ENCODE peak calls at places on chromosomes 12 and 14, in six cellular contexts. One of them, this sample, is unnamed.

GRCh38 chr12:12823308-12823707 is 10.2 kb downstream of the DDX47 start:
- DNase-seq in uterus: no peak
- DNase-seq in NB4: no peak
- DNase-seq in A549: no peak
- DNase-seq in gastrocnemius medialis: no peak
- DNase-seq in body of pancreas: no peak
- DNase-seq in this sample: no peak

GRCh38 chr12:70427611-70428010 is 61.5 kb downstream of the KCNMB4 start:
- DNase-seq in NB4: no peak
- DNase-seq in uterus: no peak
- DNase-seq in A549: no peak
- DNase-seq in gastrocnemius medialis: no peak
- DNase-seq in body of pancreas: no peak
- DNase-seq in this sample: no peak

GRCh38 chr12:125454786-125455450 is 389.7 kb downstream of the AACS start:
- DNase-seq in body of pancreas: no peak
- DNase-seq in gastrocnemius medialis: no peak
- DNase-seq in A549: no peak
- DNase-seq in uterus: no peak
- DNase-seq in NB4: no peak
- DNase-seq in this sample: no peak

GRCh38 chr14:97866186-97866585 is 1069.0 kb downstream of the VRK1 start:
- DNase-seq in gastrocnemius medialis: no peak
- DNase-seq in A549: no peak
- DNase-seq in NB4: no peak
- DNase-seq in uterus: no peak
- DNase-seq in body of pancreas: no peak
- DNase-seq in this sample: no peak

GRCh38 chr12:40202095-40203059 is 22.4 kb upstream of the LRRK2 start:
- DNase-seq in A549: no peak
- DNase-seq in body of pancreas: no peak
- DNase-seq in uterus: no peak
- DNase-seq in gastrocnemius medialis: no peak
- DNase-seq in NB4: peak
- DNase-seq in this sample: no peak

GRCh38 chr14:61553730-61554641 is 141.3 kb upstream of the HIF1A start:
- DNase-seq in gastrocnemius medialis: no peak
- DNase-seq in uterus: no peak
- DNase-seq in body of pancreas: peak
- DNase-seq in NB4: peak
- DNase-seq in A549: peak
- DNase-seq in this sample: no peak

GRCh38 chr14:21070610-21071224 is 613 bp downstream of the ARHGEF40 start:
- DNase-seq in body of pancreas: peak
- DNase-seq in NB4: peak
- DNase-seq in A549: peak
- DNase-seq in gastrocnemius medialis: no peak
- DNase-seq in uterus: peak
- DNase-seq in this sample: no peak

GRCh38 chr12:75951399-75952228 is 80.0 kb downstream of the PHLDA1 start:
- DNase-seq in NB4: no peak
- DNase-seq in uterus: no peak
- DNase-seq in body of pancreas: no peak
- DNase-seq in A549: no peak
- DNase-seq in gastrocnemius medialis: no peak
- DNase-seq in this sample: no peak

GRCh38 chr14:51473808-51474207 is 177.9 kb upstream of the FRMD6 start:
- DNase-seq in NB4: no peak
- DNase-seq in body of pancreas: no peak
- DNase-seq in A549: no peak
- DNase-seq in gastrocnemius medialis: no peak
- DNase-seq in uterus: no peak
- DNase-seq in this sample: no peak

GRCh38 chr14:105460116-105460515 is 14.5 kb upstream of the CRIP2 start:
- DNase-seq in body of pancreas: no peak
- DNase-seq in gastrocnemius medialis: no peak
- DNase-seq in A549: no peak
- DNase-seq in uterus: no peak
- DNase-seq in NB4: no peak
- DNase-seq in this sample: no peak

GRCh38 chr12:118271199-118271598 is 101.5 kb downstream of the TAOK3 start:
- DNase-seq in body of pancreas: no peak
- DNase-seq in NB4: no peak
- DNase-seq in A549: no peak
- DNase-seq in uterus: no peak
- DNase-seq in gastrocnemius medialis: no peak
- DNase-seq in this sample: no peak

GRCh38 chr12:21413369-21414277 is 23.8 kb upstream of the PYROXD1 start:
- DNase-seq in uterus: no peak
- DNase-seq in gastrocnemius medialis: no peak
- DNase-seq in A549: peak
- DNase-seq in body of pancreas: no peak
- DNase-seq in NB4: no peak
- DNase-seq in this sample: peak

GRCh38 chr12:54560374-54560858 is 11.0 kb downstream of the PDE1B start:
- DNase-seq in NB4: peak
- DNase-seq in uterus: peak
- DNase-seq in gastrocnemius medialis: peak
- DNase-seq in A549: peak
- DNase-seq in body of pancreas: peak
- DNase-seq in this sample: peak
- TF ChIP-seq POLR2A in NB4: no peak
- TF ChIP-seq POLR2A in uterus: peak
- TF ChIP-seq POLR2A in gastrocnemius medialis: peak
- TF ChIP-seq POLR2A in A549: no peak
- TF ChIP-seq POLR2A in body of pancreas: peak
- TF ChIP-seq POLR2A in this sample: peak

GRCh38 chr14:22551597-22551982 is 37.4 kb downstream of the DAD1 start:
- DNase-seq in uterus: no peak
- DNase-seq in A549: no peak
- DNase-seq in NB4: peak
- DNase-seq in gastrocnemius medialis: no peak
- DNase-seq in body of pancreas: no peak
- DNase-seq in this sample: no peak

GRCh38 chr14:22552001-22552826 is 36.8 kb downstream of the DAD1 start:
- DNase-seq in NB4: no peak
- DNase-seq in body of pancreas: no peak
- DNase-seq in uterus: no peak
- DNase-seq in gastrocnemius medialis: no peak
- DNase-seq in A549: no peak
- DNase-seq in this sample: no peak

GRCh38 chr14:22549304-22549962 is 39.6 kb downstream of the DAD1 start:
- DNase-seq in body of pancreas: no peak
- DNase-seq in NB4: no peak
- DNase-seq in gastrocnemius medialis: no peak
- DNase-seq in A549: no peak
- DNase-seq in uterus: no peak
- DNase-seq in this sample: no peak

GRCh38 chr14:22547948-22548750 is 40.9 kb downstream of the DAD1 start:
- DNase-seq in uterus: no peak
- DNase-seq in A549: no peak
- DNase-seq in gastrocnemius medialis: no peak
- DNase-seq in NB4: no peak
- DNase-seq in body of pancreas: peak
- DNase-seq in this sample: no peak

DNA sequence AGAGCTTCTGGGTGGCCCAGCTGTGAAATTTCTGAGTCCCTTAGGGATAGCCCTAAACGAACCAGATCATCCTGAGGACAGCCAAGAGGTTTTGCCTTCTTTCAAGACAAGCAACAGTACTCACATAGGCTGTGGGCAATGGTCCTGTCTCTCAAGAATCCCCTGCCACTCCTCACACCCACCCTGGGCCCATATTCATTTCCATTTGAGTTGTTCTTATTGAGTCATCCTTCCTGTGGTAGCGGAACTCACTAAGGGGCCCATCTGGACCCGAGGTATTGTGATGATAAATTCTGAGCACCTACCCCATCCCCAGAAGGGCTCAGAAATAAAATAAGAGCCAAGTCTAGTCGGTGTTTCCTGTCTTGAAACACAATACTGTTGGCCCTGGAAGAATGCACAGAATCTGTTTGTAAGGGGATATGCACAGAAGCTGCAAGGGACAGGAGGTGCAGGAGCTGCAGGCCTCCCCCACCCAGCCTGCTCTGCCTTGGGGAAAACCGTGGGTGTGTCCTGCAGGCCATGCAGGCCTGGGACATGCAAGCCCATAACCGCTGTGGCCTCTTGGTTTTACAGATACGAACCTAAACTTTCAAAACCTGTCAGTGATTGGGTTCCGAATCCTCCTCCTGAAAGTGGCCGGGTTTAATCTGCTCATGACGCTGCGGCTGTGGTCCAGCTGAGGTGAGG is 38.9 kb downstream of the DAD1 start:
- DNase-seq in body of pancreas: no peak
- DNase-seq in uterus: no peak
- DNase-seq in A549: no peak
- DNase-seq in gastrocnemius medialis: no peak
- DNase-seq in NB4: peak
- DNase-seq in this sample: no peak
- TF ChIP-seq POLR2A in body of pancreas: no peak
- TF ChIP-seq POLR2A in uterus: no peak
- TF ChIP-seq POLR2A in A549: no peak
- TF ChIP-seq POLR2A in gastrocnemius medialis: no peak
- TF ChIP-seq POLR2A in NB4: no peak
- TF ChIP-seq POLR2A in this sample: no peak

GRCh38 chr12:49050507-49051372 is 9.9 kb downstream of the KMT2D start:
- DNase-seq in body of pancreas: peak
- DNase-seq in gastrocnemius medialis: no peak
- DNase-seq in NB4: no peak
- DNase-seq in A549: no peak
- DNase-seq in uterus: no peak
- DNase-seq in this sample: no peak
- TF ChIP-seq POLR2A in body of pancreas: no peak
- TF ChIP-seq POLR2A in gastrocnemius medialis: no peak
- TF ChIP-seq POLR2A in NB4: no peak
- TF ChIP-seq POLR2A in A549: no peak
- TF ChIP-seq POLR2A in uterus: no peak
- TF ChIP-seq POLR2A in this sample: no peak

GRCh38 chr14:23009939-23010718 is at the start of gene C14orf93:
- DNase-seq in gastrocnemius medialis: peak
- DNase-seq in NB4: peak
- DNase-seq in A549: peak
- DNase-seq in uterus: peak
- DNase-seq in body of pancreas: peak
- DNase-seq in this sample: peak
- TF ChIP-seq POLR2A in gastrocnemius medialis: peak
- TF ChIP-seq POLR2A in NB4: peak
- TF ChIP-seq POLR2A in A549: peak
- TF ChIP-seq POLR2A in uterus: peak
- TF ChIP-seq POLR2A in body of pancreas: peak
- TF ChIP-seq POLR2A in this sample: peak

GRCh38 chr14:91063119-91063518 is 2.7 kb upstream of the RPS6KA5 start:
- DNase-seq in A549: no peak
- DNase-seq in gastrocnemius medialis: no peak
- DNase-seq in NB4: peak
- DNase-seq in uterus: no peak
- DNase-seq in body of pancreas: no peak
- DNase-seq in this sample: peak

GRCh38 chr14:91062600-91062999 is 2.2 kb upstream of the RPS6KA5 start:
- DNase-seq in NB4: no peak
- DNase-seq in gastrocnemius medialis: no peak
- DNase-seq in A549: no peak
- DNase-seq in body of pancreas: no peak
- DNase-seq in uterus: no peak
- DNase-seq in this sample: no peak

GRCh38 chr14:91059576-91060471 is 617 bp downstream of the RPS6KA5 start:
- DNase-seq in NB4: peak
- DNase-seq in gastrocnemius medialis: peak
- DNase-seq in uterus: peak
- DNase-seq in A549: peak
- DNase-seq in body of pancreas: peak
- DNase-seq in this sample: peak

GRCh38 chr14:91061309-91061887 is 957 bp upstream of the RPS6KA5 start:
- DNase-seq in gastrocnemius medialis: no peak
- DNase-seq in NB4: peak
- DNase-seq in uterus: no peak
- DNase-seq in body of pancreas: no peak
- DNase-seq in A549: no peak
- DNase-seq in this sample: no peak

DNA sequence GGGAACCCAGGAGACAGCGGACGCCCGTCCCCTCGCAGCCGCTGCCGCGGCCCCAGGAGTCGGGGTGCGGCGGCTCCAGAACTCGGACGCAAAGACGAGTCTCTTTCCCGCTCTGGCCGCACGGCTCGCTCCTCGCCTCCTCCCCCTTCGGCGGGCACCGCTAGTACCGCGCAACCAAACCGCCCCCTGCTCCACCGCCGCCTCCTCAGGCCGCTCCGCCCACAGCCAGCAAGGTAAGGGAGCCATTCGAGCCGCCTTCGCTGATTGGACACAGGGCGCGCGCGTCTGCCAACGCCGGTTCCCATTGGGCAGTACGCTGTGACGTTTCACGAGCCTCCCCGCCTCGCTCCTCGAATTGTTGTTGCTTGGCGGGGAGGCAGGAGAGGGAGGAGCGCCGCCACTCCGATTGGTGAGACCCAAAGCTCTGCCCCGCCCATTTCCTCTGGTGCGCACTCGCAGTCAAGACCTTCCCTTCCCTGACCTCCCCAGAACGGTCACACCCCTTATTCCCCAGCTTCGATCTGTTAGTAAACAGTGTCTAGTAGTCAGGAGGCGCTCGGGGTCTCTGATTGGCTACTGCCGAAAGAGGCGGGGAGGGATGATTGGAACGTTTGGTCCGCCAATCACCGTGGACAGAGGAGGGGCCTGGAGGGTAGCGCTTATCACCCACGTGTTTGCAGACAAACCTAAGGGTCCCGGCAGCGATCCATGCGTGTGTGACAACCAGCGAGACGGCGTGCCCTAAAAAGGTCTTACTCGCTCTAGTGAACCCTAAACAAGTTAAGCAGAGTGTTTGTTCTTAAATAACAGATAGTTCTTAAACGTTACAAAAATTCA is at the start of gene RPS6KA5:
- DNase-seq in A549: peak
- DNase-seq in uterus: peak
- DNase-seq in gastrocnemius medialis: peak
- DNase-seq in body of pancreas: peak
- DNase-seq in NB4: peak
- DNase-seq in this sample: peak
- TF ChIP-seq POLR2A in A549: peak
- TF ChIP-seq POLR2A in uterus: peak
- TF ChIP-seq POLR2A in gastrocnemius medialis: peak
- TF ChIP-seq POLR2A in body of pancreas: peak
- TF ChIP-seq POLR2A in NB4: peak
- TF ChIP-seq POLR2A in this sample: peak

GRCh38 chr14:68628605-68629310 is 164.1 kb downstream of the ZFP36L1 start:
- DNase-seq in NB4: no peak
- DNase-seq in A549: no peak
- DNase-seq in body of pancreas: peak
- DNase-seq in uterus: peak
- DNase-seq in gastrocnemius medialis: no peak
- DNase-seq in this sample: no peak
- TF ChIP-seq POLR2A in NB4: no peak
- TF ChIP-seq POLR2A in A549: no peak
- TF ChIP-seq POLR2A in body of pancreas: peak
- TF ChIP-seq POLR2A in uterus: no peak
- TF ChIP-seq POLR2A in gastrocnemius medialis: no peak
- TF ChIP-seq POLR2A in this sample: no peak